ENCODE peak calls at places on chromosomes 3 and 15, in ten cellular contexts. One of them, this sample, is unnamed.

GRCh38 chr3:37072892-37073291 is 79.6 kb downstream of the MLH1 start:
- DNase-seq in dorsolateral prefrontal cortex: peak; percentile 72
- DNase-seq in mucosa of descending colon: no peak
- DNase-seq in CD8-positive, alpha-beta T cell: no peak
- DNase-seq in tibial nerve: no peak
- DNase-seq in WERI-Rb-1: no peak
- DNase-seq in endodermal cell: no peak
- DNase-seq in cardiac fibroblast: peak; percentile 80
- DNase-seq in body of pancreas: no peak
- DNase-seq in astrocyte of the spinal cord: peak; percentile 91
- DNase-seq in this sample: peak; percentile 23

GRCh38 chr15:61050844-61051569 is 178.1 kb downstream of the RORA start:
- DNase-seq in WERI-Rb-1: no peak
- DNase-seq in dorsolateral prefrontal cortex: no peak
- DNase-seq in cardiac fibroblast: peak; percentile 41
- DNase-seq in CD8-positive, alpha-beta T cell: no peak
- DNase-seq in body of pancreas: no peak
- DNase-seq in tibial nerve: no peak
- DNase-seq in astrocyte of the spinal cord: no peak
- DNase-seq in endodermal cell: no peak
- DNase-seq in mucosa of descending colon: no peak
- DNase-seq in this sample: peak; percentile 16

GRCh38 chr15:99181544-99181943 is 67.8 kb downstream of the TTC23 start:
- DNase-seq in WERI-Rb-1: peak; percentile 75
- DNase-seq in mucosa of descending colon: no peak
- DNase-seq in dorsolateral prefrontal cortex: no peak
- DNase-seq in body of pancreas: no peak
- DNase-seq in CD8-positive, alpha-beta T cell: no peak
- DNase-seq in tibial nerve: peak; percentile 19
- DNase-seq in astrocyte of the spinal cord: no peak
- DNase-seq in cardiac fibroblast: peak; percentile 33
- DNase-seq in endodermal cell: no peak
- DNase-seq in this sample: no peak

GRCh38 chr3:49647741-49648140 is 26.4 kb upstream of the APEH start:
- DNase-seq in endodermal cell: no peak
- DNase-seq in WERI-Rb-1: no peak
- DNase-seq in astrocyte of the spinal cord: no peak
- DNase-seq in tibial nerve: no peak
- DNase-seq in CD8-positive, alpha-beta T cell: no peak
- DNase-seq in dorsolateral prefrontal cortex: no peak
- DNase-seq in cardiac fibroblast: no peak
- DNase-seq in mucosa of descending colon: no peak
- DNase-seq in body of pancreas: no peak
- DNase-seq in this sample: no peak

GRCh38 chr3:89107461-89108035 is at the start of gene EPHA3:
- DNase-seq in CD8-positive, alpha-beta T cell: peak; percentile 49
- DNase-seq in astrocyte of the spinal cord: peak; percentile 78
- DNase-seq in endodermal cell: peak; percentile 93
- DNase-seq in dorsolateral prefrontal cortex: peak; percentile 89
- DNase-seq in WERI-Rb-1: peak; percentile 86
- DNase-seq in cardiac fibroblast: peak; percentile 63
- DNase-seq in body of pancreas: peak; percentile 47
- DNase-seq in tibial nerve: peak; percentile 61
- DNase-seq in mucosa of descending colon: peak; percentile 66
- DNase-seq in this sample: peak; percentile 78

GRCh38 chr3:154095832-154096421 is 25.3 kb upstream of the ARHGEF26 start:
- DNase-seq in mucosa of descending colon: no peak
- DNase-seq in dorsolateral prefrontal cortex: no peak
- DNase-seq in CD8-positive, alpha-beta T cell: no peak
- DNase-seq in endodermal cell: no peak
- DNase-seq in WERI-Rb-1: no peak
- DNase-seq in cardiac fibroblast: peak; percentile 70
- DNase-seq in astrocyte of the spinal cord: peak; percentile 58
- DNase-seq in tibial nerve: no peak
- DNase-seq in body of pancreas: no peak
- DNase-seq in this sample: peak; percentile 53

GRCh38 chr3:43231276-43232000 is 54.9 kb upstream of the SNRK start:
- DNase-seq in cardiac fibroblast: peak; percentile 21
- DNase-seq in dorsolateral prefrontal cortex: no peak
- DNase-seq in tibial nerve: no peak
- DNase-seq in astrocyte of the spinal cord: peak; percentile 21
- DNase-seq in mucosa of descending colon: no peak
- DNase-seq in body of pancreas: no peak
- DNase-seq in CD8-positive, alpha-beta T cell: no peak
- DNase-seq in WERI-Rb-1: no peak
- DNase-seq in endodermal cell: no peak
- DNase-seq in this sample: no peak

GRCh38 chr3:178137206-178137605 is 399.0 kb upstream of the KCNMB2 start:
- DNase-seq in body of pancreas: no peak
- DNase-seq in tibial nerve: no peak
- DNase-seq in dorsolateral prefrontal cortex: no peak
- DNase-seq in WERI-Rb-1: no peak
- DNase-seq in astrocyte of the spinal cord: no peak
- DNase-seq in mucosa of descending colon: no peak
- DNase-seq in cardiac fibroblast: peak; percentile 18
- DNase-seq in CD8-positive, alpha-beta T cell: no peak
- DNase-seq in endodermal cell: no peak
- DNase-seq in this sample: no peak

GRCh38 chr3:163939926-163940325 is 1138.4 kb downstream of the SI start:
- DNase-seq in cardiac fibroblast: no peak
- DNase-seq in CD8-positive, alpha-beta T cell: no peak
- DNase-seq in body of pancreas: no peak
- DNase-seq in tibial nerve: no peak
- DNase-seq in mucosa of descending colon: no peak
- DNase-seq in WERI-Rb-1: no peak
- DNase-seq in dorsolateral prefrontal cortex: no peak
- DNase-seq in endodermal cell: peak; percentile 61
- DNase-seq in astrocyte of the spinal cord: peak; percentile 57
- DNase-seq in this sample: peak; percentile 1

GRCh38 chr15:70376031-70376928 is 278.6 kb upstream of the TLE3 start:
- DNase-seq in CD8-positive, alpha-beta T cell: no peak
- DNase-seq in body of pancreas: no peak
- DNase-seq in endodermal cell: peak; percentile 67
- DNase-seq in mucosa of descending colon: no peak
- DNase-seq in dorsolateral prefrontal cortex: no peak
- DNase-seq in astrocyte of the spinal cord: no peak
- DNase-seq in tibial nerve: no peak
- DNase-seq in WERI-Rb-1: no peak
- DNase-seq in cardiac fibroblast: peak; percentile 5
- DNase-seq in this sample: no peak
- TF ChIP-seq CTCF in CD8-positive, alpha-beta T cell: no peak
- TF ChIP-seq CTCF in body of pancreas: no peak
- TF ChIP-seq CTCF in endodermal cell: no peak
- TF ChIP-seq CTCF in mucosa of descending colon: no peak
- TF ChIP-seq CTCF in dorsolateral prefrontal cortex: no peak
- TF ChIP-seq CTCF in astrocyte of the spinal cord: no peak
- TF ChIP-seq CTCF in tibial nerve: no peak
- TF ChIP-seq CTCF in WERI-Rb-1: no peak
- TF ChIP-seq CTCF in cardiac fibroblast: no peak
- TF ChIP-seq CTCF in this sample: no peak

GRCh38 chr3:52238761-52239701 is at the start of gene TWF2:
- DNase-seq in body of pancreas: peak; percentile 67
- DNase-seq in WERI-Rb-1: peak; percentile 68
- DNase-seq in mucosa of descending colon: peak; percentile 88
- DNase-seq in endodermal cell: peak; percentile 92
- DNase-seq in cardiac fibroblast: peak; percentile 74
- DNase-seq in CD8-positive, alpha-beta T cell: peak; percentile 94
- DNase-seq in tibial nerve: peak; percentile 54
- DNase-seq in astrocyte of the spinal cord: peak; percentile 76
- DNase-seq in dorsolateral prefrontal cortex: peak; percentile 82
- DNase-seq in this sample: peak; percentile 75

GRCh38 chr3:52240059-52240885 is 1.3 kb upstream of the TWF2 start:
- DNase-seq in CD8-positive, alpha-beta T cell: no peak
- DNase-seq in tibial nerve: peak; percentile 54
- DNase-seq in astrocyte of the spinal cord: peak; percentile 85
- DNase-seq in cardiac fibroblast: peak; percentile 95
- DNase-seq in mucosa of descending colon: peak; percentile 29
- DNase-seq in body of pancreas: no peak
- DNase-seq in endodermal cell: no peak
- DNase-seq in dorsolateral prefrontal cortex: peak; percentile 84
- DNase-seq in WERI-Rb-1: peak; percentile 92
- DNase-seq in this sample: peak; percentile 81

GRCh38 chr3:52242039-52242438 is 3.1 kb upstream of the TWF2 start:
- DNase-seq in WERI-Rb-1: no peak
- DNase-seq in mucosa of descending colon: no peak
- DNase-seq in body of pancreas: no peak
- DNase-seq in tibial nerve: no peak
- DNase-seq in cardiac fibroblast: no peak
- DNase-seq in CD8-positive, alpha-beta T cell: no peak
- DNase-seq in endodermal cell: no peak
- DNase-seq in dorsolateral prefrontal cortex: no peak
- DNase-seq in astrocyte of the spinal cord: no peak
- DNase-seq in this sample: no peak

GRCh38 chr3:52238193-52238760 is 681 bp downstream of the TWF2 start:
- DNase-seq in body of pancreas: no peak
- DNase-seq in cardiac fibroblast: no peak
- DNase-seq in astrocyte of the spinal cord: no peak
- DNase-seq in tibial nerve: peak; percentile 10
- DNase-seq in mucosa of descending colon: no peak
- DNase-seq in dorsolateral prefrontal cortex: no peak
- DNase-seq in WERI-Rb-1: no peak
- DNase-seq in endodermal cell: no peak
- DNase-seq in CD8-positive, alpha-beta T cell: no peak
- DNase-seq in this sample: peak; percentile 29

GRCh38 chr3:52240886-52241244 is 1.9 kb upstream of the TWF2 start:
- DNase-seq in endodermal cell: no peak
- DNase-seq in tibial nerve: no peak
- DNase-seq in body of pancreas: no peak
- DNase-seq in mucosa of descending colon: no peak
- DNase-seq in astrocyte of the spinal cord: no peak
- DNase-seq in WERI-Rb-1: no peak
- DNase-seq in CD8-positive, alpha-beta T cell: no peak
- DNase-seq in dorsolateral prefrontal cortex: no peak
- DNase-seq in cardiac fibroblast: no peak
- DNase-seq in this sample: no peak
- H3K4me3 ChIP-seq in endodermal cell: no peak overlapping the region
- H3K4me3 ChIP-seq in tibial nerve: no peak overlapping the region
- H3K4me3 ChIP-seq in body of pancreas: no peak overlapping the region
- H3K4me3 ChIP-seq in mucosa of descending colon: no peak overlapping the region
- H3K4me3 ChIP-seq in astrocyte of the spinal cord: no peak overlapping the region
- H3K4me3 ChIP-seq in WERI-Rb-1: no peak overlapping the region
- H3K4me3 ChIP-seq in CD8-positive, alpha-beta T cell: no peak overlapping the region
- H3K4me3 ChIP-seq in dorsolateral prefrontal cortex: no peak overlapping the region
- H3K4me3 ChIP-seq in cardiac fibroblast: no peak overlapping the region
- H3K4me3 ChIP-seq in this sample: no peak overlapping the region

GRCh38 chr15:33009026-33009425 is 185.5 kb downstream of the FMN1 start:
- DNase-seq in CD8-positive, alpha-beta T cell: no peak
- DNase-seq in mucosa of descending colon: no peak
- DNase-seq in tibial nerve: no peak
- DNase-seq in dorsolateral prefrontal cortex: no peak
- DNase-seq in cardiac fibroblast: no peak
- DNase-seq in WERI-Rb-1: no peak
- DNase-seq in endodermal cell: no peak
- DNase-seq in astrocyte of the spinal cord: no peak
- DNase-seq in body of pancreas: no peak
- DNase-seq in this sample: no peak

GRCh38 chr15:33008284-33009011 is 186.1 kb downstream of the FMN1 start:
- DNase-seq in CD8-positive, alpha-beta T cell: no peak
- DNase-seq in endodermal cell: no peak
- DNase-seq in dorsolateral prefrontal cortex: no peak
- DNase-seq in astrocyte of the spinal cord: peak; percentile 84
- DNase-seq in WERI-Rb-1: no peak
- DNase-seq in mucosa of descending colon: no peak
- DNase-seq in body of pancreas: no peak
- DNase-seq in cardiac fibroblast: peak; percentile 66
- DNase-seq in tibial nerve: no peak
- DNase-seq in this sample: no peak

GRCh38 chr15:33005582-33005981 is 188.9 kb downstream of the FMN1 start:
- DNase-seq in endodermal cell: no peak
- DNase-seq in cardiac fibroblast: no peak
- DNase-seq in CD8-positive, alpha-beta T cell: no peak
- DNase-seq in tibial nerve: no peak
- DNase-seq in dorsolateral prefrontal cortex: no peak
- DNase-seq in astrocyte of the spinal cord: no peak
- DNase-seq in mucosa of descending colon: no peak
- DNase-seq in body of pancreas: no peak
- DNase-seq in WERI-Rb-1: no peak
- DNase-seq in this sample: no peak

GRCh38 chr15:33009603-33010002 is 184.9 kb downstream of the FMN1 start:
- DNase-seq in CD8-positive, alpha-beta T cell: no peak
- DNase-seq in cardiac fibroblast: no peak
- DNase-seq in tibial nerve: no peak
- DNase-seq in WERI-Rb-1: no peak
- DNase-seq in mucosa of descending colon: no peak
- DNase-seq in dorsolateral prefrontal cortex: no peak
- DNase-seq in astrocyte of the spinal cord: no peak
- DNase-seq in body of pancreas: no peak
- DNase-seq in endodermal cell: no peak
- DNase-seq in this sample: no peak

DNA sequence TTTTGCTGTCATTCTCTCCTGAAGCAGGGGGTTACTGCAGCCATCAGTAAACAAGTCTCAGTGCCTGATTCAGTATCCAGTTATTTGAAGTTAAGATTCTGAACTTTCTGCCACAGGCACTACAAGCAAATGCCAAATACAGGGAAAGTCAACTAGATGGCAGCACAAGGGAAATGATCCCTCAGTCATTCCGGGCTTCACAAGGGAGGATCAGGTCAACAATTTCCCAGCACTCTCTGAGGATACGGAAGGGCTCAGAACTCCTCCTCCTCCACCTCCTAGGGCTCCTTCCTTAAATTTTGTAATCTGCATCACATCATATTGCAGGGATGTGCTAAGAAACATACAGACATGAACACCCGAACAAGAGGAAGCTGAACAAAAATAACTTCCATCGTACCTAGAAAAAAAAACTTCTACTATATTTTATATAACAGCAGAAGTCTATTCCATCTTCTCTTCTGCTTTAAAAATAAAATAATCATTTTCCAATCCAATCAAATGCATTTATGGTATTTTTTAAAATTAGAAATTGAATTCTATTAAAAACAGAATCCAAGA is 187.1 kb downstream of the FMN1 start:
- DNase-seq in tibial nerve: no peak
- DNase-seq in body of pancreas: no peak
- DNase-seq in dorsolateral prefrontal cortex: no peak
- DNase-seq in mucosa of descending colon: no peak
- DNase-seq in endodermal cell: peak; percentile 62
- DNase-seq in WERI-Rb-1: no peak
- DNase-seq in cardiac fibroblast: peak; percentile 70
- DNase-seq in astrocyte of the spinal cord: peak; percentile 49
- DNase-seq in CD8-positive, alpha-beta T cell: no peak
- DNase-seq in this sample: peak; percentile 40
- TF ChIP-seq CTCF in tibial nerve: peak; percentile 10
- TF ChIP-seq CTCF in body of pancreas: no peak
- TF ChIP-seq CTCF in dorsolateral prefrontal cortex: peak; percentile 41
- TF ChIP-seq CTCF in mucosa of descending colon: no peak
- TF ChIP-seq CTCF in endodermal cell: peak; percentile 68
- TF ChIP-seq CTCF in WERI-Rb-1: no peak
- TF ChIP-seq CTCF in cardiac fibroblast: peak; percentile 21
- TF ChIP-seq CTCF in astrocyte of the spinal cord: peak; percentile 38
- TF ChIP-seq CTCF in CD8-positive, alpha-beta T cell: no peak
- TF ChIP-seq CTCF in this sample: peak; percentile 55

DNA sequence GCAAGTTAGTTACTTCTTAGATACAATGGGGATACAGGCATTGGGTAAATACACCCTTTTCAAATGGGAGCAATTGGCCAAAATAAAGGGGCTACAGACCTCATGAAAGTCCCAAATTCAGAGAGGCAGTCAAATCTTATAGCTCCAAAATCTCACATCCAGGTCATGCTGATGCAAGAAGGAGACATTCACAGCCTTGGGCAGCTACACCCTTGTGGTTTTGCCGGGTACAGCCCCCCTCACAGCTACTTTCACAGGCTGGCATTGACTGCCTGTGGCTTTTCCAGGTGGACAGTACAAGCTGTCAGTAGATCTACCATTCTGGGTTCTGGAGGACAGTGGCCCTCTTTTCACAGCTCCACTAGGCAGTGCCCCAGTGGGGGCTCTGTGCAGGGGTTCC is 17.5 kb upstream of the PLSCR1 start:
- DNase-seq in body of pancreas: no peak
- DNase-seq in CD8-positive, alpha-beta T cell: no peak
- DNase-seq in WERI-Rb-1: no peak
- DNase-seq in cardiac fibroblast: no peak
- DNase-seq in endodermal cell: no peak
- DNase-seq in astrocyte of the spinal cord: no peak
- DNase-seq in tibial nerve: no peak
- DNase-seq in mucosa of descending colon: no peak
- DNase-seq in dorsolateral prefrontal cortex: no peak
- DNase-seq in this sample: no peak
- H3K4me3 ChIP-seq in body of pancreas: no peak overlapping the region
- H3K4me3 ChIP-seq in CD8-positive, alpha-beta T cell: no peak overlapping the region
- H3K4me3 ChIP-seq in WERI-Rb-1: no peak overlapping the region
- H3K4me3 ChIP-seq in cardiac fibroblast: no peak overlapping the region
- H3K4me3 ChIP-seq in endodermal cell: no peak overlapping the region
- H3K4me3 ChIP-seq in astrocyte of the spinal cord: no peak overlapping the region
- H3K4me3 ChIP-seq in tibial nerve: no peak overlapping the region
- H3K4me3 ChIP-seq in mucosa of descending colon: no peak overlapping the region
- H3K4me3 ChIP-seq in dorsolateral prefrontal cortex: no peak overlapping the region
- H3K4me3 ChIP-seq in this sample: no peak overlapping the region

This sample was measured in epithelial cell of esophagus.